ENCODE peak calls at places on chromosomes 1 and 21, in six cellular contexts. J, K, Y, G, P and Q are unnamed samples.
A peak's percentile ranks its signal among the peaks of the same experiment; 100 is the strongest.

GRCh38 chr1:97070366-97070765 is 348.8 kb downstream of the PTBP2 start:
- DNase-seq in J (peak; percentile 29), K (no peak), Y (no peak), G (no peak), P (no peak), Q (no peak)

GRCh38 chr1:2229032-2229920 is 1.2 kb downstream of the SKI start:
- DNase-seq in J (peak; percentile 85), K (peak; percentile 69), Y (peak; percentile 55), G (no peak), P (no peak), Q (no peak)

GRCh38 chr1:39408641-39409054 is 82.8 kb upstream of the BMP8A start:
- DNase-seq in J (peak; percentile 98), K (peak; percentile 94), Y (peak; percentile 97), G (peak; percentile 28), P (peak; percentile 84), Q (peak; percentile 76)

GRCh38 chr1:61142726-61143500 is 60.6 kb downstream of the NFIA start:
- DNase-seq in J (no peak), K (peak; percentile 69), Y (no peak), G (no peak), P (no peak), Q (no peak)

GRCh38 chr1:116044071-116044470 is 67.1 kb upstream of the MAB21L3 start:
- DNase-seq in J (no peak), K (no peak), Y (no peak), G (no peak), P (no peak), Q (no peak)

GRCh38 chr1:192903142-192903541 is 94.3 kb downstream of the RGS2 start:
- DNase-seq in J (no peak), K (no peak), Y (no peak), G (no peak), P (no peak), Q (no peak)

GRCh38 chr1:41656088-41656487 is 171.6 kb upstream of the EDN2 start:
- DNase-seq in J (no peak), K (no peak), Y (no peak), G (no peak), P (no peak), Q (no peak)

GRCh38 chr21:38329176-38329575 is 72.4 kb downstream of the KCNJ15 start:
- DNase-seq in J (no peak), K (no peak), Y (no peak), G (no peak), P (no peak), Q (no peak)

GRCh38 chr1:10901091-10901893 is 104.8 kb upstream of the CASZ1 start:
- DNase-seq in J (no peak), K (peak; percentile 62), Y (no peak), G (no peak), P (no peak), Q (no peak)

GRCh38 chr1:82086739-82087138 is 286.0 kb downstream of the ADGRL2 start:
- DNase-seq in J (no peak), K (no peak), Y (no peak), G (no peak), P (no peak), Q (peak; percentile 27)

GRCh38 chr1:209430821-209431259 is 152.7 kb upstream of the CAMK1G start:
- DNase-seq in J (no peak), K (peak; percentile 86), Y (no peak), G (no peak), P (no peak), Q (no peak)

GRCh38 chr1:236966636-236967035 is 37.6 kb downstream of the MT1HL1 start:
- DNase-seq in J (no peak), K (no peak), Y (no peak), G (no peak), P (no peak), Q (no peak)

GRCh38 chr1:47623174-47623940 is 185.5 kb downstream of the FOXD2 start:
- DNase-seq in J (no peak), K (no peak), Y (no peak), G (no peak), P (no peak), Q (no peak)

GRCh38 chr1:70992521-70992920 is 55.1 kb downstream of the PTGER3 start:
- DNase-seq in J (no peak), K (no peak), Y (no peak), G (no peak), P (no peak), Q (no peak)

GRCh38 chr1:221994939-221995338 is 253.1 kb upstream of the DUSP10 start:
- DNase-seq in J (peak; percentile 77), K (no peak), Y (peak; percentile 75), G (peak; percentile 68), P (peak; percentile 55), Q (peak; percentile 51)

GRCh38 chr1:218459878-218460277 is 114.7 kb downstream of the TGFB2 start:
- DNase-seq in J (peak; percentile 91), K (peak; percentile 36), Y (peak; percentile 96), G (no peak), P (peak; percentile 95), Q (no peak)

GRCh38 chr1:28751315-28752056 is 14.7 kb downstream of the YTHDF2 start:
- DNase-seq in J (peak; percentile 61), K (no peak), Y (peak; percentile 45), G (no peak), P (no peak), Q (no peak)

GRCh38 chr1:168089979-168090337 is 46.8 kb downstream of the GPR161 start:
- DNase-seq in J (no peak), K (no peak), Y (no peak), G (no peak), P (no peak), Q (no peak)

GRCh38 chr1:230747886-230748800 is 955 bp downstream of the CAPN9 start:
- DNase-seq in J (no peak), K (peak; percentile 48), Y (no peak), G (no peak), P (no peak), Q (no peak)

GRCh38 chr1:108089482-108089881 is 110.7 kb downstream of the SLC25A24 start:
- DNase-seq in J (no peak), K (no peak), Y (no peak), G (no peak), P (no peak), Q (no peak)

GRCh38 chr1:85578321-85579295 is 2.0 kb upstream of the CCN1 start:
- DNase-seq in J (peak; percentile 98), K (no peak), Y (peak; percentile 97), G (peak; percentile 97), P (peak; percentile 97), Q (peak; percentile 92)

GRCh38 chr21:45913416-45913765 is 68.2 kb upstream of the COL6A1 start:
- DNase-seq in J (no peak), K (no peak), Y (no peak), G (no peak), P (no peak), Q (no peak)

GRCh38 chr1:218380125-218380977 is 35.2 kb downstream of the TGFB2 start:
- DNase-seq in J (peak; percentile 76), K (peak; percentile 46), Y (peak; percentile 83), G (no peak), P (peak; percentile 83), Q (peak; percentile 75)

GRCh38 chr1:173827611-173828010 is 2.9 kb upstream of the CENPL start:
- DNase-seq in J (no peak), K (no peak), Y (no peak), G (no peak), P (no peak), Q (no peak)

GRCh38 chr1:2504949-2505272 is 21.5 kb downstream of the PANK4 start:
- DNase-seq in J (no peak), K (no peak), Y (no peak), G (no peak), P (no peak), Q (no peak)

GRCh38 chr1:36279110-36279788 is 26.9 kb upstream of the SH3D21 start:
- DNase-seq in J (peak; percentile 54), K (no peak), Y (peak; percentile 28), G (no peak), P (no peak), Q (no peak)

GRCh38 chr1:171780583-171781166 is 785 bp upstream of the METTL13 start:
- DNase-seq in J (no peak), K (no peak), Y (no peak), G (no peak), P (no peak), Q (no peak)

GRCh38 chr1:14522331-14523241 is 75.9 kb upstream of the KAZN start:
- DNase-seq in J (peak; percentile 95), K (no peak), Y (peak; percentile 82), G (no peak), P (peak; percentile 62), Q (peak; percentile 72)

GRCh38 chr21:45617021-45617930 is 26.2 kb upstream of the PCBP3 start:
- DNase-seq in J (no peak), K (no peak), Y (no peak), G (no peak), P (no peak), Q (no peak)

GRCh38 chr1:44628962-44629756 is 45.1 kb downstream of the TMEM53 start:
- DNase-seq in J (peak; percentile 75), K (no peak), Y (peak; percentile 90), G (peak; percentile 78), P (no peak), Q (peak; percentile 14)

GRCh38 chr21:37065561-37066177 is 7.2 kb downstream of the PIGP start:
- DNase-seq in J (no peak), K (no peak), Y (no peak), G (no peak), P (no peak), Q (no peak)

GRCh38 chr1:216740334-216740733 is 17.1 kb upstream of the ESRRG start:
- DNase-seq in J (no peak), K (no peak), Y (no peak), G (no peak), P (no peak), Q (no peak)

GRCh38 chr1:216739771-216740170 is 16.5 kb upstream of the ESRRG start:
- DNase-seq in J (no peak), K (no peak), Y (no peak), G (no peak), P (no peak), Q (no peak)

DNA sequence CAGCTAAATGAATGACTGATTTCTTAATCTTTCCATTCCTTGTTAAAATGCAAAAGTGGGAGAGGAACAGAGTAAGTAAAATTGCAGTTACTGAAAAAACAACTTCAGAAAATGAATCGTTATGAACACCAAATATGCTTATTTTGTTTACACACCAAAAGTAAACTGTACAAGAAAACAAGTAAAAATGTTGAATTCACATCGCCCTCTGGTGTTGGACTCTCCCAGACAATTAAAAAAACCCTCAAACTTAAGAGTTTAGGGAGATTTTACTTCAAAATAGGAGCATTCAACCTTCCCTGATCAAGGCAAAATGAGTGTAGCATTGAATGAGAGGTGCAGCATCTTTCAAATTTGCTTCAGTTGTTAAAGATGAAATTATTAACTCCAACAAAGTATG is 19.4 kb upstream of the ESRRG start:
- DNase-seq in J (peak; percentile 19), K (no peak), Y (peak; percentile 17), G (no peak), P (no peak), Q (no peak)
- TF ChIP-seq CTCF in J (no peak), K (peak; percentile 31), Y (peak; percentile 42), G (no peak), P (peak; percentile 34), Q (peak; percentile 55)

GRCh38 chr1:228217551-228218344 is 9.9 kb downstream of the OBSCN start:
- DNase-seq in J (no peak), K (no peak), Y (no peak), G (no peak), P (no peak), Q (no peak)
- TF ChIP-seq CTCF in J (no peak), K (no peak), Y (peak; percentile 45), G (peak; percentile 53), P (peak; percentile 37), Q (no peak)

GRCh38 chr1:30371888-30372791 is 351.2 kb downstream of the MATN1 start:
- DNase-seq in J (no peak), K (no peak), Y (no peak), G (no peak), P (no peak), Q (no peak)
- TF ChIP-seq CTCF in J (no peak), K (no peak), Y (no peak), G (no peak), P (no peak), Q (no peak)

GRCh38 chr1:12011998-12012397 is 7.3 kb upstream of the MIIP start:
- DNase-seq in J (no peak), K (no peak), Y (no peak), G (no peak), P (no peak), Q (no peak)
- TF ChIP-seq CTCF in J (no peak), K (no peak), Y (no peak), G (no peak), P (no peak), Q (no peak)